ENCODE peak calls at places on chromosome 6, in nine cellular contexts. One of them, this sample, is unnamed.

GRCh38 chr6:303948-304558 is 11.8 kb downstream of the DUSP22 start:
- DNase-seq in psoas muscle: no peak
- DNase-seq in upper lobe of right lung: peak
- DNase-seq in pancreas: no peak
- DNase-seq in BJ: no peak
- DNase-seq in A673: no peak
- DNase-seq in choroid plexus epithelial cell: no peak
- DNase-seq in adrenal gland: no peak
- DNase-seq in cardiac fibroblast: no peak
- DNase-seq in this sample: no peak

GRCh38 chr6:138590796-138591709 is 91.8 kb upstream of the NHSL1 start:
- DNase-seq in psoas muscle: no peak
- DNase-seq in upper lobe of right lung: no peak
- DNase-seq in pancreas: peak
- DNase-seq in BJ: no peak
- DNase-seq in A673: peak
- DNase-seq in choroid plexus epithelial cell: peak
- DNase-seq in adrenal gland: peak
- DNase-seq in cardiac fibroblast: peak
- DNase-seq in this sample: peak

GRCh38 chr6:20331625-20332024 is 70.1 kb upstream of the E2F3 start:
- DNase-seq in psoas muscle: no peak
- DNase-seq in upper lobe of right lung: no peak
- DNase-seq in pancreas: no peak
- DNase-seq in BJ: no peak
- DNase-seq in A673: no peak
- DNase-seq in choroid plexus epithelial cell: no peak
- DNase-seq in adrenal gland: no peak
- DNase-seq in cardiac fibroblast: no peak
- DNase-seq in this sample: no peak

GRCh38 chr6:146856296-146856695 is 257.5 kb downstream of the ADGB start:
- DNase-seq in psoas muscle: no peak
- DNase-seq in upper lobe of right lung: no peak
- DNase-seq in pancreas: no peak
- DNase-seq in BJ: no peak
- DNase-seq in A673: no peak
- DNase-seq in choroid plexus epithelial cell: no peak
- DNase-seq in adrenal gland: no peak
- DNase-seq in cardiac fibroblast: no peak
- DNase-seq in this sample: no peak

GRCh38 chr6:28589234-28589951 is 63.7 kb downstream of the GPX5 start:
- DNase-seq in psoas muscle: no peak
- DNase-seq in upper lobe of right lung: no peak
- DNase-seq in pancreas: no peak
- DNase-seq in BJ: peak
- DNase-seq in A673: peak
- DNase-seq in choroid plexus epithelial cell: peak
- DNase-seq in adrenal gland: peak
- DNase-seq in cardiac fibroblast: peak
- DNase-seq in this sample: peak

GRCh38 chr6:168100011-168100802 is 21.2 kb upstream of the FRMD1 start:
- DNase-seq in psoas muscle: peak
- DNase-seq in upper lobe of right lung: peak
- DNase-seq in pancreas: no peak
- DNase-seq in BJ: no peak
- DNase-seq in A673: no peak
- DNase-seq in choroid plexus epithelial cell: no peak
- DNase-seq in adrenal gland: no peak
- DNase-seq in cardiac fibroblast: no peak
- DNase-seq in this sample: no peak

GRCh38 chr6:136737343-136738177 is 54.7 kb downstream of the MAP3K5 start:
- DNase-seq in psoas muscle: no peak
- DNase-seq in upper lobe of right lung: no peak
- DNase-seq in pancreas: no peak
- DNase-seq in BJ: no peak
- DNase-seq in A673: no peak
- DNase-seq in choroid plexus epithelial cell: peak
- DNase-seq in adrenal gland: no peak
- DNase-seq in cardiac fibroblast: peak
- DNase-seq in this sample: peak

GRCh38 chr6:159233365-159234101 is 64.3 kb downstream of the FNDC1 start:
- DNase-seq in psoas muscle: no peak
- DNase-seq in upper lobe of right lung: no peak
- DNase-seq in pancreas: peak
- DNase-seq in BJ: no peak
- DNase-seq in A673: no peak
- DNase-seq in choroid plexus epithelial cell: no peak
- DNase-seq in adrenal gland: no peak
- DNase-seq in cardiac fibroblast: no peak
- DNase-seq in this sample: no peak

GRCh38 chr6:160788806-160789205 is 86.8 kb downstream of the PLG start:
- DNase-seq in psoas muscle: no peak
- DNase-seq in upper lobe of right lung: no peak
- DNase-seq in pancreas: no peak
- DNase-seq in BJ: no peak
- DNase-seq in A673: no peak
- DNase-seq in choroid plexus epithelial cell: no peak
- DNase-seq in adrenal gland: no peak
- DNase-seq in cardiac fibroblast: no peak
- DNase-seq in this sample: no peak

GRCh38 chr6:121550491-121551010 is 115.1 kb downstream of the GJA1 start:
- DNase-seq in psoas muscle: no peak
- DNase-seq in upper lobe of right lung: no peak
- DNase-seq in pancreas: no peak
- DNase-seq in BJ: no peak
- DNase-seq in A673: no peak
- DNase-seq in choroid plexus epithelial cell: no peak
- DNase-seq in adrenal gland: no peak
- DNase-seq in cardiac fibroblast: no peak
- DNase-seq in this sample: no peak

GRCh38 chr6:161660666-161661571 is 387.1 kb upstream of the AGPAT4 start:
- DNase-seq in psoas muscle: no peak
- DNase-seq in upper lobe of right lung: no peak
- DNase-seq in pancreas: no peak
- DNase-seq in BJ: no peak
- DNase-seq in A673: peak
- DNase-seq in choroid plexus epithelial cell: no peak
- DNase-seq in adrenal gland: no peak
- DNase-seq in cardiac fibroblast: no peak
- DNase-seq in this sample: no peak

GRCh38 chr6:24524329-24524728 is 29.6 kb downstream of the ALDH5A1 start:
- DNase-seq in psoas muscle: no peak
- DNase-seq in upper lobe of right lung: no peak
- DNase-seq in pancreas: no peak
- DNase-seq in BJ: no peak
- DNase-seq in A673: no peak
- DNase-seq in choroid plexus epithelial cell: no peak
- DNase-seq in adrenal gland: no peak
- DNase-seq in cardiac fibroblast: no peak
- DNase-seq in this sample: no peak

GRCh38 chr6:24522821-24523175 is 28.0 kb downstream of the ALDH5A1 start:
- DNase-seq in psoas muscle: no peak
- DNase-seq in upper lobe of right lung: no peak
- DNase-seq in pancreas: no peak
- DNase-seq in BJ: no peak
- DNase-seq in A673: no peak
- DNase-seq in choroid plexus epithelial cell: no peak
- DNase-seq in adrenal gland: no peak
- DNase-seq in cardiac fibroblast: no peak
- DNase-seq in this sample: no peak

GRCh38 chr6:24522090-24522820 is 27.5 kb downstream of the ALDH5A1 start:
- DNase-seq in psoas muscle: no peak
- DNase-seq in upper lobe of right lung: no peak
- DNase-seq in pancreas: no peak
- DNase-seq in BJ: no peak
- DNase-seq in A673: no peak
- DNase-seq in choroid plexus epithelial cell: peak
- DNase-seq in adrenal gland: no peak
- DNase-seq in cardiac fibroblast: peak
- DNase-seq in this sample: no peak

GRCh38 chr6:24520929-24521546 is 26.3 kb downstream of the ALDH5A1 start:
- DNase-seq in psoas muscle: peak
- DNase-seq in upper lobe of right lung: peak
- DNase-seq in pancreas: no peak
- DNase-seq in BJ: no peak
- DNase-seq in A673: peak
- DNase-seq in choroid plexus epithelial cell: peak
- DNase-seq in adrenal gland: peak
- DNase-seq in cardiac fibroblast: peak
- DNase-seq in this sample: peak

GRCh38 chr6:24524801-24525200 is 30.0 kb downstream of the ALDH5A1 start:
- DNase-seq in psoas muscle: no peak
- DNase-seq in upper lobe of right lung: no peak
- DNase-seq in pancreas: no peak
- DNase-seq in BJ: no peak
- DNase-seq in A673: peak
- DNase-seq in choroid plexus epithelial cell: peak
- DNase-seq in adrenal gland: no peak
- DNase-seq in cardiac fibroblast: peak
- DNase-seq in this sample: peak
- TF ChIP-seq CTCF in psoas muscle: no peak
- TF ChIP-seq CTCF in upper lobe of right lung: no peak
- TF ChIP-seq CTCF in pancreas: no peak
- TF ChIP-seq CTCF in BJ: peak
- TF ChIP-seq CTCF in A673: peak
- TF ChIP-seq CTCF in choroid plexus epithelial cell: peak
- TF ChIP-seq CTCF in adrenal gland: peak
- TF ChIP-seq CTCF in cardiac fibroblast: peak
- TF ChIP-seq CTCF in this sample: peak

GRCh38 chr6:44854712-44855111 is 467.2 kb downstream of the CDC5L start:
- DNase-seq in psoas muscle: no peak
- DNase-seq in upper lobe of right lung: no peak
- DNase-seq in pancreas: no peak
- DNase-seq in BJ: no peak
- DNase-seq in A673: no peak
- DNase-seq in choroid plexus epithelial cell: no peak
- DNase-seq in adrenal gland: no peak
- DNase-seq in cardiac fibroblast: no peak
- DNase-seq in this sample: no peak

GRCh38 chr6:44855562-44856494 is 468.3 kb downstream of the CDC5L start:
- DNase-seq in psoas muscle: no peak
- DNase-seq in upper lobe of right lung: no peak
- DNase-seq in pancreas: no peak
- DNase-seq in BJ: peak
- DNase-seq in A673: peak
- DNase-seq in choroid plexus epithelial cell: peak
- DNase-seq in adrenal gland: no peak
- DNase-seq in cardiac fibroblast: peak
- DNase-seq in this sample: peak

GRCh38 chr6:44849829-44850228 is 462.3 kb downstream of the CDC5L start:
- DNase-seq in psoas muscle: no peak
- DNase-seq in upper lobe of right lung: no peak
- DNase-seq in pancreas: no peak
- DNase-seq in BJ: no peak
- DNase-seq in A673: no peak
- DNase-seq in choroid plexus epithelial cell: no peak
- DNase-seq in adrenal gland: no peak
- DNase-seq in cardiac fibroblast: peak
- DNase-seq in this sample: no peak

GRCh38 chr6:44850367-44850766 is 462.9 kb downstream of the CDC5L start:
- DNase-seq in psoas muscle: no peak
- DNase-seq in upper lobe of right lung: no peak
- DNase-seq in pancreas: no peak
- DNase-seq in BJ: no peak
- DNase-seq in A673: no peak
- DNase-seq in choroid plexus epithelial cell: no peak
- DNase-seq in adrenal gland: no peak
- DNase-seq in cardiac fibroblast: peak
- DNase-seq in this sample: no peak

DNA sequence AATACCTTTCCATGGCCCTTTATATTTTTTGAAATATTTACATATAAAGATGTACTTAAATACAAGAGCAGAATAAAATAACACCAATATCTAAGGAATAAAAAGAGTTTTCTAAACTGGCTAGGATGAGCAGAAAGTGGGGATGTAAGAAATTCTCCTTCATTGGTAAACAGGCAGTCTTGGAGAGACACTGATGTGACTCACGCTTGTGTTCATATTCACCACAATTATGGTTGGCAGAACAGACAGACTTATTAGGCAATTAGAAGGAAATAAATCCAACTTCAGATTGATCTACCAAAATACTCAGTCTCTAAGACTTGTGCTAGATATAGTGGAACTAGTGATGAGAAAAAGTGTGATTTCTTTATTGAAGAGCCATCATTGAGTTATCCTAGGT is 463.7 kb downstream of the CDC5L start:
- DNase-seq in psoas muscle: no peak
- DNase-seq in upper lobe of right lung: no peak
- DNase-seq in pancreas: no peak
- DNase-seq in BJ: no peak
- DNase-seq in A673: no peak
- DNase-seq in choroid plexus epithelial cell: peak
- DNase-seq in adrenal gland: no peak
- DNase-seq in cardiac fibroblast: peak
- DNase-seq in this sample: no peak
- H3K4me3 ChIP-seq in psoas muscle: no peak
- H3K4me3 ChIP-seq in upper lobe of right lung: no peak
- H3K4me3 ChIP-seq in pancreas: no peak
- H3K4me3 ChIP-seq in BJ: no peak
- H3K4me3 ChIP-seq in A673: no peak
- H3K4me3 ChIP-seq in choroid plexus epithelial cell: no peak
- H3K4me3 ChIP-seq in adrenal gland: no peak
- H3K4me3 ChIP-seq in cardiac fibroblast: no peak
- H3K4me3 ChIP-seq in this sample: no peak

DNA sequence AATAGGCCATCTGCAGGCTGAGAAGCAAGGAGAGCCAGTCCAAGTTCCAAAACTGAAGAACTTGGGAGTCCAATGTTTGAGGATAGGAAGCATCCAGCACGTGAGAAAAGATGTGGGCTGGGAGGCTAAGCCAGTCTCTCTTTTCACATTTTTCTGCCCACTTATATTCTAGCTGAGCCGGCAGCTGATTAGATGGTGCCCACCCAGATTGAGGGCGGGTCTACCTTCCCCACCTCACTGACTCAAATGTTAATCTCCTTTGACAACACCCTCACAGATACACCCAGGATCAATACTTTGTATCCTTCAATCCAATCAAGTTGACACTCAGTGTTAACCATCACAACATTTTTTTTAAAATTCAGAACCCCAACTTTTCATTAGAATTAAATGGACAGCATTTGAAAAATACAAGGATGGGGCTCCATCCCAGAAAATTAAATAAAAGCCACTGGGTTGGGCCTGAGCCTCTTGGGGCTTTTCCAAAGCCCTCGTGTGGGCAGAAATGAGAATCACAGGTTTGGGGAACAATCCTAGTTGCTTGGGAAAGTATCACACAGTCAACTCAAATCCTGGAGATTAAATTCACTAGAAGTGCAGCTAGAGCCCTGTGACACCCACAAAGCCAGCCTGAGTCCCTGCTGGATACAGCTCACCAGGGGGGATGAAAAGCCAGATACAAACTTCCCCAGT is 2.2 kb downstream of the CLDN20 start:
- DNase-seq in psoas muscle: no peak
- DNase-seq in upper lobe of right lung: no peak
- DNase-seq in pancreas: no peak
- DNase-seq in BJ: no peak
- DNase-seq in A673: no peak
- DNase-seq in choroid plexus epithelial cell: no peak
- DNase-seq in adrenal gland: no peak
- DNase-seq in cardiac fibroblast: no peak
- DNase-seq in this sample: no peak
- TF ChIP-seq CTCF in psoas muscle: no peak
- TF ChIP-seq CTCF in upper lobe of right lung: no peak
- TF ChIP-seq CTCF in pancreas: no peak
- TF ChIP-seq CTCF in BJ: peak
- TF ChIP-seq CTCF in A673: no peak
- TF ChIP-seq CTCF in choroid plexus epithelial cell: peak
- TF ChIP-seq CTCF in adrenal gland: no peak
- TF ChIP-seq CTCF in cardiac fibroblast: peak
- TF ChIP-seq CTCF in this sample: no peak

GRCh38 chr6:107491791-107492674 is 2.1 kb downstream of the SOBP start:
- DNase-seq in psoas muscle: peak
- DNase-seq in upper lobe of right lung: no peak
- DNase-seq in pancreas: no peak
- DNase-seq in BJ: peak
- DNase-seq in A673: no peak
- DNase-seq in choroid plexus epithelial cell: peak
- DNase-seq in adrenal gland: no peak
- DNase-seq in cardiac fibroblast: peak
- DNase-seq in this sample: peak
- H3K4me3 ChIP-seq in psoas muscle: peak
- H3K4me3 ChIP-seq in upper lobe of right lung: peak
- H3K4me3 ChIP-seq in pancreas: peak
- H3K4me3 ChIP-seq in BJ: no peak
- H3K4me3 ChIP-seq in A673: peak
- H3K4me3 ChIP-seq in choroid plexus epithelial cell: peak
- H3K4me3 ChIP-seq in adrenal gland: no peak
- H3K4me3 ChIP-seq in cardiac fibroblast: peak
- H3K4me3 ChIP-seq in this sample: peak

This sample was measured in fibroblast of villous mesenchyme.